ENCODE peak calls at places on chromosomes 1 and 21, in five cellular contexts. E, V, T, F and W are unnamed samples.

GRCh38 chr21:46619846-46620245 is 15.0 kb upstream of the S100B start:
- DNase-seq in E (no peak), V (no peak), T (peak), F (no peak), W (peak)

GRCh38 chr1:239237912-239238311 is 148.5 kb upstream of the CHRM3 start:
- DNase-seq in E (no peak), V (no peak), T (no peak), F (no peak), W (no peak)

GRCh38 chr1:38026592-38027200 is 14.2 kb downstream of the UTP11 start:
- DNase-seq in E (peak), V (no peak), T (peak), F (no peak), W (peak)

GRCh38 chr1:21331752-21332480 is 41.7 kb upstream of the ECE1 start:
- DNase-seq in E (no peak), V (no peak), T (no peak), F (no peak), W (no peak)

GRCh38 chr1:4516596-4516995 is 137.8 kb upstream of the AJAP1 start:
- DNase-seq in E (no peak), V (no peak), T (no peak), F (no peak), W (no peak)

GRCh38 chr1:154741327-154741726 is 128.8 kb downstream of the KCNN3 start:
- DNase-seq in E (no peak), V (no peak), T (peak), F (no peak), W (no peak)

GRCh38 chr1:67853704-67854103 is 20.4 kb upstream of the GNG12 start:
- DNase-seq in E (peak), V (no peak), T (peak), F (no peak), W (peak)

GRCh38 chr1:67306547-67306946 is 1.1 kb upstream of the IL12RB2 start:
- DNase-seq in E (no peak), V (no peak), T (no peak), F (no peak), W (no peak)

GRCh38 chr1:45863117-45863670 is 59.8 kb downstream of the MAST2 start:
- DNase-seq in E (no peak), V (no peak), T (no peak), F (no peak), W (no peak)

GRCh38 chr1:186530104-186530503 is 69.2 kb upstream of the PDC start:
- DNase-seq in E (no peak), V (no peak), T (peak), F (no peak), W (peak)

GRCh38 chr21:32135401-32136363 is 143.2 kb downstream of the MIS18A start:
- DNase-seq in E (peak), V (no peak), T (peak), F (peak), W (no peak)

GRCh38 chr1:201320168-201320842 is 37.0 kb downstream of the PKP1 start:
- DNase-seq in E (no peak), V (no peak), T (no peak), F (no peak), W (no peak)

GRCh38 chr1:178055093-178055492 is 38.8 kb upstream of the RASAL2 start:
- DNase-seq in E (peak), V (no peak), T (no peak), F (no peak), W (peak)

GRCh38 chr1:170536924-170537551 is 5.1 kb downstream of the GORAB start:
- DNase-seq in E (no peak), V (no peak), T (no peak), F (no peak), W (peak)

GRCh38 chr1:55822896-55823295 is 607.7 kb upstream of the USP24 start:
- DNase-seq in E (no peak), V (no peak), T (no peak), F (no peak), W (peak)

GRCh38 chr1:241964550-241965241 is 7.1 kb downstream of the BECN2 start:
- DNase-seq in E (no peak), V (no peak), T (peak), F (no peak), W (no peak)

GRCh38 chr1:38585038-38585420 is 274.5 kb downstream of the RRAGC start:
- DNase-seq in E (no peak), V (no peak), T (no peak), F (no peak), W (no peak)

GRCh38 chr1:234606731-234607090 is 3.3 kb downstream of the IRF2BP2 start:
- DNase-seq in E (no peak), V (no peak), T (no peak), F (no peak), W (no peak)